ENCODE peak calls at places on chromosomes 7 and 10, in five cellular contexts. P is CD8-positive, alpha-beta T cell; Z is stomach; Y is IMR-90; J is neural progenitor cell. R is an unnamed sample.

GRCh38 chr7:30873207-30873606 is 38.4 kb upstream of the AQP1 start:
- DNase-seq in Z (no peak), P (no peak), Y (no peak), J (no peak), R (no peak)

GRCh38 chr10:121490906-121491519 is 107.2 kb downstream of the FGFR2 start:
- DNase-seq in Y (no peak), Z (no peak), J (no peak), P (no peak), R (no peak)

GRCh38 chr10:76248781-76249180 is 817.4 kb downstream of the LRMDA start:
- DNase-seq in J (no peak), P (no peak), Y (no peak), Z (no peak), R (no peak)

GRCh38 chr7:156558198-156558597 is 82.4 kb upstream of the RNF32 start:
- DNase-seq in Z (no peak), Y (peak; percentile 81), P (no peak), J (no peak), R (no peak)

GRCh38 chr10:61891911-61892310 is 9.6 kb upstream of the ARID5B start:
- DNase-seq in Y (peak; percentile 47), Z (no peak), P (no peak), J (no peak), R (no peak)

GRCh38 chr10:131759347-131759746 is 141.5 kb upstream of the PPP2R2D start:
- DNase-seq in Z (no peak), Y (no peak), P (no peak), J (no peak), R (no peak)

GRCh38 chr7:40675741-40676140 is 540.9 kb downstream of the SUGCT start:
- DNase-seq in Z (no peak), Y (no peak), J (no peak), P (no peak), R (no peak)

GRCh38 chr7:100066953-100067352 is 14.6 kb downstream of the ZNF3 start:
- DNase-seq in Y (no peak), J (no peak), Z (no peak), P (no peak), R (no peak)

GRCh38 chr7:17988858-17989257 is 38.8 kb downstream of the PRPS1L1 start:
- DNase-seq in Y (no peak), P (no peak), J (no peak), Z (no peak), R (no peak)

GRCh38 chr7:130894146-130895005 is 160.4 kb upstream of the KLF14 start:
- DNase-seq in Z (peak; percentile 73), J (no peak), P (no peak), Y (peak; percentile 78), R (peak; percentile 77)

GRCh38 chr10:125043824-125044658 is 102.1 kb downstream of the ZRANB1 start:
- DNase-seq in Y (peak; percentile 25), J (no peak), Z (no peak), P (no peak), R (no peak)

GRCh38 chr10:132300582-132300981 is 7.2 kb downstream of the STK32C start:
- DNase-seq in J (no peak), Z (no peak), P (no peak), Y (no peak), R (peak; percentile 21)

GRCh38 chr10:14621037-14621436 is 153.7 kb downstream of the FAM107B start:
- DNase-seq in J (no peak), Z (no peak), P (no peak), Y (peak; percentile 55), R (no peak)

GRCh38 chr10:76550806-76551205 is 1086.8 kb downstream of the KCNMA1 start:
- DNase-seq in Z (no peak), J (no peak), P (no peak), Y (peak; percentile 39), R (no peak)

GRCh38 chr10:87845624-87846377 is 17.5 kb downstream of the KLLN start:
- DNase-seq in Z (no peak), Y (peak; percentile 97), P (no peak), J (peak; percentile 24), R (no peak)

GRCh38 chr7:29408841-29409243 is 154.8 kb upstream of the PRR15 start:
- DNase-seq in J (peak; percentile 79), Y (peak; percentile 63), Z (peak; percentile 51), P (peak; percentile 25), R (peak; percentile 51)

GRCh38 chr7:139875821-139876241 is 46.8 kb downstream of the TBXAS1 start:
- DNase-seq in P (no peak), Y (no peak), J (no peak), Z (no peak), R (no peak)

GRCh38 chr10:68172324-68172723 is 59.6 kb downstream of the ATOH7 start:
- DNase-seq in Z (no peak), Y (no peak), P (no peak), J (no peak), R (no peak)

GRCh38 chr7:42661312-42661711 is 250.6 kb downstream of the C7orf25 start:
- DNase-seq in Y (no peak), J (no peak), Z (no peak), P (no peak), R (no peak)

GRCh38 chr10:113264333-113265131 is 288.3 kb upstream of the HABP2 start:
- DNase-seq in P (no peak), Y (no peak), J (peak; percentile 84), Z (no peak), R (no peak)

GRCh38 chr10:71687077-71687476 is 32.5 kb downstream of the C10orf105 start:
- DNase-seq in P (no peak), J (no peak), Z (no peak), Y (no peak), R (no peak)

GRCh38 chr10:71014021-71014782 is 125.8 kb upstream of the PCBD1 start:
- DNase-seq in P (no peak), Y (no peak), Z (no peak), J (no peak), R (no peak)

DNA sequence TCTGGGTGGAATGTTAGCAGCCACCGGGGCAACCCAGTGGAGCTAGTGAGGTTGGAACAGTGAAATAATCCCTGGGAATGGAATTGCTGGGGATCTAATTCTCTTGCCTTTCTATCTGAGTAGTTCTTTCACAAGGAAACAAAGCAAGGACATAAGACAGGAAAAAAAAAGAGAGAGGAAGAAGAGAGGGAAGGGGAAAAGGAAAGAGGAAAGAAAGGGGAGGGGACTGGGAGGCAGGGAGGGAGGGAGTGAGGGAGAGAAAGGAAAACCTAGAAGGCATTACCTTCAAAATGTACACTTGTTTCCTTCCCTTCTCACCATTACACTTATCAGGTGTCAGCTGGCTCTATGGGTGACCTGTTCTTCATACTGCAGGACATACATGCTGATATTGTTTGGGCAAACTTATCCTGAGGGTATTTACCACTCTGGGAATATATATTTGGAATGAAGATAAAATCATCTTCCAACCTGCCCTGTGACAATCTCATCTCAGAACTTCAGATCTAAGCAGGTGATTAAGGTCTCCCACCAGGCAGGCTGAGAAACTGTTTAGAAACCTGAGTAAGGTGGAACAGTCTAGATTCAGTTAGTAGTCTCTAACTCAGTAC is 50.0 kb upstream of the KCNIP2 start:
- DNase-seq in J (peak; percentile 27), Z (no peak), Y (no peak), P (no peak), R (no peak)
- H3K27ac ChIP-seq in J (no peak overlapping the region), Z (no peak overlapping the region), Y (no peak overlapping the region), P (no peak overlapping the region), R (no peak overlapping the region)

GRCh38 chr10:119235381-119235780 is 28.0 kb downstream of the GRK5 start:
- DNase-seq in J (no peak), Y (peak; percentile 44), Z (no peak), P (no peak), R (no peak)

GRCh38 chr10:119237722-119238436 is 30.5 kb downstream of the GRK5 start:
- DNase-seq in Z (no peak), P (no peak), Y (peak; percentile 52), J (no peak), R (no peak)

GRCh38 chr10:119233123-119233820 is 25.9 kb downstream of the GRK5 start:
- DNase-seq in P (no peak), Y (peak; percentile 43), Z (no peak), J (no peak), R (no peak)

GRCh38 chr10:119231654-119232053 is 24.3 kb downstream of the GRK5 start:
- DNase-seq in J (no peak), P (no peak), Y (no peak), Z (no peak), R (no peak)

DNA sequence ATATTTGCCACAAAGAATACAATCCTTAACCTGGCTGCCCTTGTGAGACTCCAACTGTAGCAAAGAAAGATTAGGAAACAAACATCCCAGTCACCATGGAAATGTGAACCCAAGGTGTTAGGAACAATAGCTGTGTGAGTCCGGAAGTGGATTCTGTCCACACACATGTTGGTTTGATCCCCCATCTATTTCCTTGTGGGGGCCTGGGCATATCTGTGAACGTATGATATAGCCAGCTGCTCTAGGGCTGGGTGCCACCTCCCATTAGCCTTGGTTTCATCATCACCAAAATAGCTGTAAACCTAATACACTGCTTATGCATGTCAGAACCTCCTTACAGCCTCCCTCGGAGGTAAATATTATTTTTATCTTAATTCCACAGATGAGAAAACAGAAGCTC is 26.4 kb downstream of the GRK5 start:
- DNase-seq in Y (peak; percentile 82), P (no peak), J (no peak), Z (no peak), R (no peak)
- H3K4me1 ChIP-seq in Y (peaks cover 35% of the 10 kb centered on the region), P (peaks cover 29% of the 10 kb centered on the region), J (peaks cover 8% of the 10 kb centered on the region), Z (peaks cover 50% of the 10 kb centered on the region), R (no peaks in the 10 kb centered on the region)

DNA sequence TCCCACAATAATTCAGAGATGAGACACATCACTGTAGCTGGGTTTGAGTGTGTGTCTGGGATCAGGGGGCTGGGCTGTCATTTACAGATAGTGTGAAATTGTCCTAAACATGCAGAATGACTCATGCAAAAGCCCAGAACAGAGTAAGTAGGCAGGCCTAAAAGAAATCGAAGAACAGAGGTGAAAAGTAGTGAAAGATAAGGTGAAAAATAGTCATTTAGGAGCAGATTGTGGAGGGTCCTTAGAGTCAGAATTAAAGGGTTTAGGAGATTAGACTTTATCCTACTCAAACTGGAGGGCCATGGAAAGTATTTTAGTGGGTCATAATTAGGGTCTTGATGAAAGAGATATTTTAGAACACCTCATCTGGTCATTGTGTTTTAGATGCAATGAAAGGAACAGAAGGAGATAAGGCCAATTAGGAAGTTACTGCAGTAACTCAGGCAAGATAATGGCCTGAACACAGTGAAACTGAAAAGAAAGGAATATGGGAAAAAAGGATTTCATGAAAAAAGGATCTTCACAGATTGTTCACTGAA is 58.3 kb upstream of the NEBL start:
- DNase-seq in P (no peak), J (peak; percentile 14), Y (no peak), Z (no peak), R (no peak)
- H3K4me3 ChIP-seq in P (no peak overlapping the region), J (no peak overlapping the region), Y (no peak overlapping the region), Z (no peak overlapping the region), R (no peak overlapping the region)

GRCh38 chr7:105209870-105210269 is 178.9 kb downstream of the SRPK2 start:
- DNase-seq in Y (peak; percentile 20), J (no peak), Z (no peak), P (peak; percentile 23), R (no peak)

GRCh38 chr7:105210721-105211205 is 178.0 kb downstream of the SRPK2 start:
- DNase-seq in P (no peak), J (peak; percentile 56), Z (peak; percentile 66), Y (no peak), R (no peak)

GRCh38 chr7:105206985-105207384 is 181.7 kb downstream of the SRPK2 start:
- DNase-seq in P (no peak), Z (no peak), J (no peak), Y (no peak), R (no peak)

GRCh38 chr7:105212236-105212635 is 176.5 kb downstream of the SRPK2 start:
- DNase-seq in P (no peak), Z (no peak), Y (no peak), J (no peak), R (no peak)

DNA sequence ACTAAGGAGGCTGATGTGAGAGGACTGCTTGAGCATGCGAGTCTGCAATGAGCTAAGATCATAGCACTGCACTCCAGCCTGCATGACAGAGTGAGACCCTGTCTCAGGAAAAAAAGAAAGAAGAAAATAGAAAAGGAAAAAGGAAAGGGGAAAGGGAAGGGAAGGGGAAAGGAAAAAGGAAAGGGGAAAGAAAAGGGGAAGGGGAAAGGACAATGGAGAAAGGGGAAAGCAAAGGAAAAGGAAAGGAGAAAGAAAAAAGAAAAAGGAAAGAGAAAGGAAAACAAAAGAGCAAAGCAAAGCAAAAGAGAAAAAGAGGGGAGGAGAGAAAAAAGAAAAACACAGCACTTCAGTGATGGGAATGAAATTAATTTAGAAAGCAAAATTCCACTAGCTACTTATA is 179.3 kb downstream of the SRPK2 start:
- DNase-seq in J (no peak), P (no peak), Z (no peak), Y (no peak), R (no peak)
- H3K27ac ChIP-seq in J (no peak overlapping the region), P (no peak overlapping the region), Z (no peak overlapping the region), Y (no peak overlapping the region), R (no peak overlapping the region)

R was measured in Peyer's patch.